ENCODE peak calls at places on chromosome 18, in ten cellular contexts. One of them, this sample, is unnamed.

GRCh38 chr18:45621068-45621511 is 5.8 kb downstream of the SLC14A2 start:
- DNase-seq in cardiac muscle cell: peak
- DNase-seq in AG04450: no peak
- DNase-seq in choroid plexus epithelial cell: peak
- DNase-seq in endothelial cell: peak
- DNase-seq in DMS 273 treated with DMSO at 0.1 percent for 48 hours: no peak
- DNase-seq in activated CD4-positive, alpha-beta T cell treated with anti-CD3 and anti-CD28 coated beads, Interleukin-2, amount 50 U/mL, for 48 hours: peak
- DNase-seq in CD4-positive, CD25-positive, alpha-beta regulatory T cell: peak
- DNase-seq in KG1: peak
- DNase-seq in NCI-H774: peak
- DNase-seq in this sample: peak

GRCh38 chr18:457533-457932 is 43.0 kb downstream of the COLEC12 start:
- DNase-seq in cardiac muscle cell: no peak
- DNase-seq in AG04450: no peak
- DNase-seq in choroid plexus epithelial cell: peak
- DNase-seq in endothelial cell: no peak
- DNase-seq in DMS 273 treated with DMSO at 0.1 percent for 48 hours: no peak
- DNase-seq in activated CD4-positive, alpha-beta T cell treated with anti-CD3 and anti-CD28 coated beads, Interleukin-2, amount 50 U/mL, for 48 hours: no peak
- DNase-seq in CD4-positive, CD25-positive, alpha-beta regulatory T cell: no peak
- DNase-seq in KG1: no peak
- DNase-seq in NCI-H774: no peak
- DNase-seq in this sample: no peak

GRCh38 chr18:62883937-62884735 is 168.8 kb downstream of the PHLPP1 start:
- DNase-seq in cardiac muscle cell: no peak
- DNase-seq in AG04450: no peak
- DNase-seq in choroid plexus epithelial cell: no peak
- DNase-seq in endothelial cell: no peak
- DNase-seq in DMS 273 treated with DMSO at 0.1 percent for 48 hours: no peak
- DNase-seq in activated CD4-positive, alpha-beta T cell treated with anti-CD3 and anti-CD28 coated beads, Interleukin-2, amount 50 U/mL, for 48 hours: no peak
- DNase-seq in CD4-positive, CD25-positive, alpha-beta regulatory T cell: no peak
- DNase-seq in KG1: no peak
- DNase-seq in NCI-H774: peak
- DNase-seq in this sample: no peak

GRCh38 chr18:8802031-8802679 is 96.8 kb downstream of the MTCL1 start:
- DNase-seq in cardiac muscle cell: no peak
- DNase-seq in AG04450: no peak
- DNase-seq in choroid plexus epithelial cell: peak
- DNase-seq in endothelial cell: no peak
- DNase-seq in DMS 273 treated with DMSO at 0.1 percent for 48 hours: no peak
- DNase-seq in activated CD4-positive, alpha-beta T cell treated with anti-CD3 and anti-CD28 coated beads, Interleukin-2, amount 50 U/mL, for 48 hours: no peak
- DNase-seq in CD4-positive, CD25-positive, alpha-beta regulatory T cell: no peak
- DNase-seq in KG1: no peak
- DNase-seq in NCI-H774: no peak
- DNase-seq in this sample: no peak

GRCh38 chr18:50678651-50679415 is 118.9 kb downstream of the MAPK4 start:
- DNase-seq in cardiac muscle cell: no peak
- DNase-seq in AG04450: no peak
- DNase-seq in choroid plexus epithelial cell: no peak
- DNase-seq in endothelial cell: no peak
- DNase-seq in DMS 273 treated with DMSO at 0.1 percent for 48 hours: no peak
- DNase-seq in activated CD4-positive, alpha-beta T cell treated with anti-CD3 and anti-CD28 coated beads, Interleukin-2, amount 50 U/mL, for 48 hours: no peak
- DNase-seq in CD4-positive, CD25-positive, alpha-beta regulatory T cell: no peak
- DNase-seq in KG1: no peak
- DNase-seq in NCI-H774: no peak
- DNase-seq in this sample: no peak

GRCh38 chr18:8779251-8779650 is 73.9 kb downstream of the MTCL1 start:
- DNase-seq in cardiac muscle cell: no peak
- DNase-seq in AG04450: no peak
- DNase-seq in choroid plexus epithelial cell: no peak
- DNase-seq in endothelial cell: no peak
- DNase-seq in DMS 273 treated with DMSO at 0.1 percent for 48 hours: no peak
- DNase-seq in activated CD4-positive, alpha-beta T cell treated with anti-CD3 and anti-CD28 coated beads, Interleukin-2, amount 50 U/mL, for 48 hours: no peak
- DNase-seq in CD4-positive, CD25-positive, alpha-beta regulatory T cell: no peak
- DNase-seq in KG1: no peak
- DNase-seq in NCI-H774: no peak
- DNase-seq in this sample: no peak

GRCh38 chr18:67194886-67195285 is 321.6 kb downstream of the DSEL start:
- DNase-seq in cardiac muscle cell: no peak
- DNase-seq in AG04450: no peak
- DNase-seq in choroid plexus epithelial cell: no peak
- DNase-seq in endothelial cell: peak
- DNase-seq in DMS 273 treated with DMSO at 0.1 percent for 48 hours: no peak
- DNase-seq in activated CD4-positive, alpha-beta T cell treated with anti-CD3 and anti-CD28 coated beads, Interleukin-2, amount 50 U/mL, for 48 hours: no peak
- DNase-seq in CD4-positive, CD25-positive, alpha-beta regulatory T cell: no peak
- DNase-seq in KG1: no peak
- DNase-seq in NCI-H774: no peak
- DNase-seq in this sample: no peak

GRCh38 chr18:43078485-43079092 is 36.9 kb downstream of the RIT2 start:
- DNase-seq in cardiac muscle cell: peak
- DNase-seq in AG04450: no peak
- DNase-seq in choroid plexus epithelial cell: no peak
- DNase-seq in endothelial cell: no peak
- DNase-seq in DMS 273 treated with DMSO at 0.1 percent for 48 hours: no peak
- DNase-seq in activated CD4-positive, alpha-beta T cell treated with anti-CD3 and anti-CD28 coated beads, Interleukin-2, amount 50 U/mL, for 48 hours: no peak
- DNase-seq in CD4-positive, CD25-positive, alpha-beta regulatory T cell: no peak
- DNase-seq in KG1: no peak
- DNase-seq in NCI-H774: no peak
- DNase-seq in this sample: no peak

GRCh38 chr18:57050314-57050949 is 96.5 kb upstream of the BOD1L2 start:
- DNase-seq in cardiac muscle cell: no peak
- DNase-seq in AG04450: no peak
- DNase-seq in choroid plexus epithelial cell: no peak
- DNase-seq in endothelial cell: no peak
- DNase-seq in DMS 273 treated with DMSO at 0.1 percent for 48 hours: no peak
- DNase-seq in activated CD4-positive, alpha-beta T cell treated with anti-CD3 and anti-CD28 coated beads, Interleukin-2, amount 50 U/mL, for 48 hours: no peak
- DNase-seq in CD4-positive, CD25-positive, alpha-beta regulatory T cell: no peak
- DNase-seq in KG1: no peak
- DNase-seq in NCI-H774: no peak
- DNase-seq in this sample: peak

GRCh38 chr18:36610716-36611115 is 218.1 kb downstream of the TPGS2 start:
- DNase-seq in cardiac muscle cell: no peak
- DNase-seq in AG04450: no peak
- DNase-seq in choroid plexus epithelial cell: no peak
- DNase-seq in endothelial cell: no peak
- DNase-seq in DMS 273 treated with DMSO at 0.1 percent for 48 hours: no peak
- DNase-seq in activated CD4-positive, alpha-beta T cell treated with anti-CD3 and anti-CD28 coated beads, Interleukin-2, amount 50 U/mL, for 48 hours: no peak
- DNase-seq in CD4-positive, CD25-positive, alpha-beta regulatory T cell: no peak
- DNase-seq in KG1: no peak
- DNase-seq in NCI-H774: no peak
- DNase-seq in this sample: no peak

GRCh38 chr18:26504831-26505230 is 43.5 kb downstream of the KCTD1 start:
- DNase-seq in cardiac muscle cell: no peak
- DNase-seq in AG04450: no peak
- DNase-seq in choroid plexus epithelial cell: no peak
- DNase-seq in endothelial cell: no peak
- DNase-seq in DMS 273 treated with DMSO at 0.1 percent for 48 hours: no peak
- DNase-seq in activated CD4-positive, alpha-beta T cell treated with anti-CD3 and anti-CD28 coated beads, Interleukin-2, amount 50 U/mL, for 48 hours: no peak
- DNase-seq in CD4-positive, CD25-positive, alpha-beta regulatory T cell: no peak
- DNase-seq in KG1: no peak
- DNase-seq in NCI-H774: no peak
- DNase-seq in this sample: no peak

GRCh38 chr18:40821596-40822243 is 1133.3 kb upstream of the PIK3C3 start:
- DNase-seq in cardiac muscle cell: no peak
- DNase-seq in AG04450: no peak
- DNase-seq in choroid plexus epithelial cell: no peak
- DNase-seq in endothelial cell: no peak
- DNase-seq in DMS 273 treated with DMSO at 0.1 percent for 48 hours: no peak
- DNase-seq in activated CD4-positive, alpha-beta T cell treated with anti-CD3 and anti-CD28 coated beads, Interleukin-2, amount 50 U/mL, for 48 hours: no peak
- DNase-seq in CD4-positive, CD25-positive, alpha-beta regulatory T cell: no peak
- DNase-seq in KG1: no peak
- DNase-seq in NCI-H774: no peak
- DNase-seq in this sample: no peak

GRCh38 chr18:58863539-58864145 is 1.0 kb upstream of the ZNF532 start:
- DNase-seq in cardiac muscle cell: peak
- DNase-seq in AG04450: no peak
- DNase-seq in choroid plexus epithelial cell: peak
- DNase-seq in endothelial cell: peak
- DNase-seq in DMS 273 treated with DMSO at 0.1 percent for 48 hours: no peak
- DNase-seq in activated CD4-positive, alpha-beta T cell treated with anti-CD3 and anti-CD28 coated beads, Interleukin-2, amount 50 U/mL, for 48 hours: peak
- DNase-seq in CD4-positive, CD25-positive, alpha-beta regulatory T cell: peak
- DNase-seq in KG1: no peak
- DNase-seq in NCI-H774: no peak
- DNase-seq in this sample: peak

GRCh38 chr18:42045346-42045745 is 90.3 kb downstream of the PIK3C3 start:
- DNase-seq in cardiac muscle cell: no peak
- DNase-seq in AG04450: no peak
- DNase-seq in choroid plexus epithelial cell: peak
- DNase-seq in endothelial cell: no peak
- DNase-seq in DMS 273 treated with DMSO at 0.1 percent for 48 hours: no peak
- DNase-seq in activated CD4-positive, alpha-beta T cell treated with anti-CD3 and anti-CD28 coated beads, Interleukin-2, amount 50 U/mL, for 48 hours: no peak
- DNase-seq in CD4-positive, CD25-positive, alpha-beta regulatory T cell: no peak
- DNase-seq in KG1: no peak
- DNase-seq in NCI-H774: no peak
- DNase-seq in this sample: no peak

GRCh38 chr18:3456686-3457069 is 6.7 kb downstream of the TGIF1 start:
- DNase-seq in cardiac muscle cell: no peak
- DNase-seq in AG04450: no peak
- DNase-seq in choroid plexus epithelial cell: no peak
- DNase-seq in endothelial cell: no peak
- DNase-seq in DMS 273 treated with DMSO at 0.1 percent for 48 hours: no peak
- DNase-seq in activated CD4-positive, alpha-beta T cell treated with anti-CD3 and anti-CD28 coated beads, Interleukin-2, amount 50 U/mL, for 48 hours: no peak
- DNase-seq in CD4-positive, CD25-positive, alpha-beta regulatory T cell: no peak
- DNase-seq in KG1: no peak
- DNase-seq in NCI-H774: peak
- DNase-seq in this sample: no peak

GRCh38 chr18:9869713-9870430 is 15.9 kb upstream of the TXNDC2 start:
- DNase-seq in cardiac muscle cell: no peak
- DNase-seq in AG04450: no peak
- DNase-seq in choroid plexus epithelial cell: peak
- DNase-seq in endothelial cell: no peak
- DNase-seq in DMS 273 treated with DMSO at 0.1 percent for 48 hours: no peak
- DNase-seq in activated CD4-positive, alpha-beta T cell treated with anti-CD3 and anti-CD28 coated beads, Interleukin-2, amount 50 U/mL, for 48 hours: no peak
- DNase-seq in CD4-positive, CD25-positive, alpha-beta regulatory T cell: no peak
- DNase-seq in KG1: no peak
- DNase-seq in NCI-H774: no peak
- DNase-seq in this sample: peak

GRCh38 chr18:50754297-50754696 is 65.5 kb downstream of the MRO start:
- DNase-seq in cardiac muscle cell: no peak
- DNase-seq in AG04450: no peak
- DNase-seq in choroid plexus epithelial cell: no peak
- DNase-seq in endothelial cell: no peak
- DNase-seq in DMS 273 treated with DMSO at 0.1 percent for 48 hours: no peak
- DNase-seq in activated CD4-positive, alpha-beta T cell treated with anti-CD3 and anti-CD28 coated beads, Interleukin-2, amount 50 U/mL, for 48 hours: no peak
- DNase-seq in CD4-positive, CD25-positive, alpha-beta regulatory T cell: no peak
- DNase-seq in KG1: no peak
- DNase-seq in NCI-H774: no peak
- DNase-seq in this sample: no peak

GRCh38 chr18:48948112-48949050 is 2.4 kb downstream of the SMAD7 start:
- DNase-seq in cardiac muscle cell: peak
- DNase-seq in AG04450: no peak
- DNase-seq in choroid plexus epithelial cell: peak
- DNase-seq in endothelial cell: peak
- DNase-seq in DMS 273 treated with DMSO at 0.1 percent for 48 hours: no peak
- DNase-seq in activated CD4-positive, alpha-beta T cell treated with anti-CD3 and anti-CD28 coated beads, Interleukin-2, amount 50 U/mL, for 48 hours: no peak
- DNase-seq in CD4-positive, CD25-positive, alpha-beta regulatory T cell: peak
- DNase-seq in KG1: no peak
- DNase-seq in NCI-H774: no peak
- DNase-seq in this sample: peak

GRCh38 chr18:34661464-34662087 is 48.5 kb upstream of the DTNA start:
- DNase-seq in cardiac muscle cell: peak
- DNase-seq in AG04450: peak
- DNase-seq in choroid plexus epithelial cell: peak
- DNase-seq in endothelial cell: peak
- DNase-seq in DMS 273 treated with DMSO at 0.1 percent for 48 hours: peak
- DNase-seq in activated CD4-positive, alpha-beta T cell treated with anti-CD3 and anti-CD28 coated beads, Interleukin-2, amount 50 U/mL, for 48 hours: no peak
- DNase-seq in CD4-positive, CD25-positive, alpha-beta regulatory T cell: no peak
- DNase-seq in KG1: no peak
- DNase-seq in NCI-H774: no peak
- DNase-seq in this sample: peak

GRCh38 chr18:23487738-23488625 is 15.3 kb upstream of the RMC1 start:
- DNase-seq in cardiac muscle cell: no peak
- DNase-seq in AG04450: no peak
- DNase-seq in choroid plexus epithelial cell: peak
- DNase-seq in endothelial cell: no peak
- DNase-seq in DMS 273 treated with DMSO at 0.1 percent for 48 hours: peak
- DNase-seq in activated CD4-positive, alpha-beta T cell treated with anti-CD3 and anti-CD28 coated beads, Interleukin-2, amount 50 U/mL, for 48 hours: peak
- DNase-seq in CD4-positive, CD25-positive, alpha-beta regulatory T cell: no peak
- DNase-seq in KG1: peak
- DNase-seq in NCI-H774: no peak
- DNase-seq in this sample: peak

GRCh38 chr18:79548986-79549637 is 130.5 kb upstream of the CTDP1 start:
- DNase-seq in cardiac muscle cell: no peak
- DNase-seq in AG04450: no peak
- DNase-seq in choroid plexus epithelial cell: no peak
- DNase-seq in endothelial cell: no peak
- DNase-seq in DMS 273 treated with DMSO at 0.1 percent for 48 hours: no peak
- DNase-seq in activated CD4-positive, alpha-beta T cell treated with anti-CD3 and anti-CD28 coated beads, Interleukin-2, amount 50 U/mL, for 48 hours: no peak
- DNase-seq in CD4-positive, CD25-positive, alpha-beta regulatory T cell: no peak
- DNase-seq in KG1: no peak
- DNase-seq in NCI-H774: no peak
- DNase-seq in this sample: no peak

GRCh38 chr18:41126541-41127235 is 828.3 kb upstream of the PIK3C3 start:
- DNase-seq in cardiac muscle cell: no peak
- DNase-seq in AG04450: no peak
- DNase-seq in choroid plexus epithelial cell: peak
- DNase-seq in endothelial cell: no peak
- DNase-seq in DMS 273 treated with DMSO at 0.1 percent for 48 hours: no peak
- DNase-seq in activated CD4-positive, alpha-beta T cell treated with anti-CD3 and anti-CD28 coated beads, Interleukin-2, amount 50 U/mL, for 48 hours: no peak
- DNase-seq in CD4-positive, CD25-positive, alpha-beta regulatory T cell: no peak
- DNase-seq in KG1: no peak
- DNase-seq in NCI-H774: no peak
- DNase-seq in this sample: no peak

GRCh38 chr18:63676526-63676925 is 14.8 kb upstream of the SERPINB3 start:
- DNase-seq in cardiac muscle cell: peak
- DNase-seq in AG04450: no peak
- DNase-seq in choroid plexus epithelial cell: no peak
- DNase-seq in endothelial cell: peak
- DNase-seq in DMS 273 treated with DMSO at 0.1 percent for 48 hours: no peak
- DNase-seq in activated CD4-positive, alpha-beta T cell treated with anti-CD3 and anti-CD28 coated beads, Interleukin-2, amount 50 U/mL, for 48 hours: no peak
- DNase-seq in CD4-positive, CD25-positive, alpha-beta regulatory T cell: no peak
- DNase-seq in KG1: no peak
- DNase-seq in NCI-H774: no peak
- DNase-seq in this sample: no peak

GRCh38 chr18:75455249-75456183 is 28.0 kb upstream of the SMIM21 start:
- DNase-seq in cardiac muscle cell: peak
- DNase-seq in AG04450: no peak
- DNase-seq in choroid plexus epithelial cell: peak
- DNase-seq in endothelial cell: peak
- DNase-seq in DMS 273 treated with DMSO at 0.1 percent for 48 hours: no peak
- DNase-seq in activated CD4-positive, alpha-beta T cell treated with anti-CD3 and anti-CD28 coated beads, Interleukin-2, amount 50 U/mL, for 48 hours: peak
- DNase-seq in CD4-positive, CD25-positive, alpha-beta regulatory T cell: no peak
- DNase-seq in KG1: no peak
- DNase-seq in NCI-H774: no peak
- DNase-seq in this sample: no peak

GRCh38 chr18:67515987-67516431 is 511 bp downstream of the DSEL start:
- DNase-seq in cardiac muscle cell: peak
- DNase-seq in AG04450: peak
- DNase-seq in choroid plexus epithelial cell: peak
- DNase-seq in endothelial cell: peak
- DNase-seq in DMS 273 treated with DMSO at 0.1 percent for 48 hours: peak
- DNase-seq in activated CD4-positive, alpha-beta T cell treated with anti-CD3 and anti-CD28 coated beads, Interleukin-2, amount 50 U/mL, for 48 hours: peak
- DNase-seq in CD4-positive, CD25-positive, alpha-beta regulatory T cell: peak
- DNase-seq in KG1: peak
- DNase-seq in NCI-H774: peak
- DNase-seq in this sample: peak

GRCh38 chr18:14925281-14925709 is 177.3 kb downstream of the ANKRD30B start:
- DNase-seq in cardiac muscle cell: no peak
- DNase-seq in AG04450: no peak
- DNase-seq in choroid plexus epithelial cell: no peak
- DNase-seq in endothelial cell: no peak
- DNase-seq in DMS 273 treated with DMSO at 0.1 percent for 48 hours: no peak
- DNase-seq in activated CD4-positive, alpha-beta T cell treated with anti-CD3 and anti-CD28 coated beads, Interleukin-2, amount 50 U/mL, for 48 hours: no peak
- DNase-seq in CD4-positive, CD25-positive, alpha-beta regulatory T cell: no peak
- DNase-seq in KG1: no peak
- DNase-seq in NCI-H774: no peak
- DNase-seq in this sample: no peak

GRCh38 chr18:44733069-44733753 is 52.5 kb downstream of the SETBP1 start:
- DNase-seq in cardiac muscle cell: no peak
- DNase-seq in AG04450: peak
- DNase-seq in choroid plexus epithelial cell: peak
- DNase-seq in endothelial cell: no peak
- DNase-seq in DMS 273 treated with DMSO at 0.1 percent for 48 hours: no peak
- DNase-seq in activated CD4-positive, alpha-beta T cell treated with anti-CD3 and anti-CD28 coated beads, Interleukin-2, amount 50 U/mL, for 48 hours: peak
- DNase-seq in CD4-positive, CD25-positive, alpha-beta regulatory T cell: no peak
- DNase-seq in KG1: peak
- DNase-seq in NCI-H774: no peak
- DNase-seq in this sample: peak

GRCh38 chr18:38174594-38174993 is 609.0 kb upstream of the CELF4 start:
- DNase-seq in cardiac muscle cell: peak
- DNase-seq in AG04450: no peak
- DNase-seq in choroid plexus epithelial cell: no peak
- DNase-seq in endothelial cell: no peak
- DNase-seq in DMS 273 treated with DMSO at 0.1 percent for 48 hours: peak
- DNase-seq in activated CD4-positive, alpha-beta T cell treated with anti-CD3 and anti-CD28 coated beads, Interleukin-2, amount 50 U/mL, for 48 hours: no peak
- DNase-seq in CD4-positive, CD25-positive, alpha-beta regulatory T cell: no peak
- DNase-seq in KG1: no peak
- DNase-seq in NCI-H774: no peak
- DNase-seq in this sample: no peak